ENCODE peak calls at places on chromosomes 16 and 17, in four cellular contexts. M is suprapubic skin, J is transverse colon, V is breast epithelium. S is an unnamed sample.

GRCh38 chr16:5024632-5025031 is 9.1 kb downstream of the NAGPA start:
- DNase-seq in J (peak), V (no peak), M (no peak), S (no peak)

GRCh38 chr17:80030730-80031410 is 4.8 kb downstream of the TBC1D16 start:
- DNase-seq in J (peak), M (no peak), V (peak), S (no peak)

GRCh38 chr16:89261691-89262563 is 44.4 kb downstream of the ZNF778 start:
- DNase-seq in M (no peak), J (no peak), V (no peak), S (no peak)

GRCh38 chr16:8730335-8730915 is 56.0 kb downstream of the ABAT start:
- DNase-seq in V (no peak), M (peak), J (no peak), S (no peak)

GRCh38 chr17:63120406-63120805 is 154.4 kb downstream of the TANC2 start:
- DNase-seq in M (no peak), J (no peak), V (no peak), S (no peak)

GRCh38 chr16:67542464-67542863 is 13.8 kb downstream of the RIPOR1 start:
- DNase-seq in M (peak), J (peak), V (no peak), S (peak)

GRCh38 chr17:63181856-63182255 is 215.8 kb downstream of the TANC2 start:
- DNase-seq in J (no peak), V (no peak), M (no peak), S (no peak)

GRCh38 chr16:20695024-20695423 is 2.5 kb downstream of the ACSM1 start:
- DNase-seq in J (no peak), M (no peak), V (no peak), S (no peak)

GRCh38 chr17:64471440-64471839 is 22.5 kb downstream of the MILR1 start:
- DNase-seq in M (no peak), J (no peak), V (no peak), S (no peak)

GRCh38 chr17:2089021-2089422 is 34.1 kb downstream of the HIC1 start:
- DNase-seq in J (no peak), M (no peak), V (no peak), S (no peak)

GRCh38 chr16:17295948-17296347 is 174.8 kb downstream of the XYLT1 start:
- DNase-seq in J (no peak), M (no peak), V (no peak), S (no peak)

GRCh38 chr17:31549121-31549524 is 157.6 kb downstream of the RAB11FIP4 start:
- DNase-seq in V (no peak), M (no peak), J (no peak), S (no peak)

GRCh38 chr17:52159810-52160578 is 1.5 kb upstream of the CA10 start:
- DNase-seq in J (no peak), V (no peak), M (no peak), S (no peak)

GRCh38 chr16:54526916-54527315 is 240.3 kb upstream of the IRX3 start:
- DNase-seq in M (no peak), V (no peak), J (no peak), S (no peak)

GRCh38 chr17:8488491-8488890 is 52.8 kb downstream of the NDEL1 start:
- DNase-seq in V (no peak), J (no peak), M (no peak), S (no peak)

GRCh38 chr16:85514601-85515318 is 98.4 kb upstream of the GSE1 start:
- DNase-seq in M (no peak), V (peak), J (peak), S (no peak)

GRCh38 chr16:67551972-67552371 is 10.4 kb upstream of the CTCF start:
- DNase-seq in M (no peak), V (no peak), J (no peak), S (no peak)

GRCh38 chr16:57998992-57999365 is 1.5 kb downstream of the ZNF319 start:
- DNase-seq in V (no peak), M (peak), J (no peak), S (no peak)

GRCh38 chr16:57994778-57995177 is 5.7 kb downstream of the ZNF319 start:
- DNase-seq in V (no peak), J (peak), M (no peak), S (no peak)

GRCh38 chr17:63247706-63248105 is 198.4 kb downstream of the CYB561 start:
- DNase-seq in J (no peak), V (no peak), M (no peak), S (no peak)

GRCh38 chr17:8091033-8091687 is 3.6 kb upstream of the ALOX12B start:
- DNase-seq in M (no peak), V (no peak), J (no peak), S (no peak)

GRCh38 chr16:1048442-1049112 is 24.0 kb upstream of the SSTR5 start:
- DNase-seq in J (peak), V (no peak), M (no peak), S (no peak)

GRCh38 chr16:23700509-23700908 is 12.5 kb downstream of the ERN2 start:
- DNase-seq in V (no peak), M (no peak), J (peak), S (no peak)

GRCh38 chr17:60750645-60751044 is 73.0 kb downstream of the BCAS3 start:
- DNase-seq in M (no peak), J (no peak), V (no peak), S (no peak)

GRCh38 chr17:30476726-30477082 is 504 bp upstream of the GOSR1 start:
- DNase-seq in V (no peak), J (no peak), M (no peak), S (no peak)

GRCh38 chr17:17416400-17417360 is 60.1 kb upstream of the MED9 start:
- DNase-seq in J (no peak), M (no peak), V (no peak), S (no peak)

GRCh38 chr16:57013902-57014301 is 24.5 kb downstream of the NLRC5 start:
- DNase-seq in M (peak), V (no peak), J (no peak), S (no peak)

GRCh38 chr16:52825882-52826281 is 226.8 kb downstream of the CHD9NB start:
- DNase-seq in M (no peak), V (no peak), J (no peak), S (no peak)

GRCh38 chr17:79808763-79809529 is 12.1 kb upstream of the CBX8 start:
- DNase-seq in J (peak), V (no peak), M (no peak), S (no peak)

GRCh38 chr17:45345554-45346254 is 28.9 kb upstream of the MAP3K14 start:
- DNase-seq in J (peak), M (peak), V (peak), S (peak)

GRCh38 chr17:34703533-34703932 is 124.2 kb downstream of the TMEM132E start:
- DNase-seq in M (no peak), J (no peak), V (no peak), S (peak)

GRCh38 chr17:12627776-12628491 is 37.8 kb upstream of the MYOCD start:
- DNase-seq in M (no peak), V (no peak), J (no peak), S (no peak)

GRCh38 chr17:12632785-12633184 is 32.9 kb upstream of the MYOCD start:
- DNase-seq in M (no peak), V (no peak), J (no peak), S (no peak)

GRCh38 chr17:12627177-12627629 is 38.5 kb upstream of the MYOCD start:
- DNase-seq in V (no peak), M (no peak), J (no peak), S (no peak)

GRCh38 chr17:12634789-12635414 is 30.8 kb upstream of the MYOCD start:
- DNase-seq in M (no peak), V (no peak), J (no peak), S (no peak)

GRCh38 chr17:12631076-12631475 is 34.6 kb upstream of the MYOCD start:
- DNase-seq in J (no peak), V (no peak), M (no peak), S (no peak)
- H3K27ac ChIP-seq in J (no peak), V (no peak), M (no peak), S (no peak)

DNA sequence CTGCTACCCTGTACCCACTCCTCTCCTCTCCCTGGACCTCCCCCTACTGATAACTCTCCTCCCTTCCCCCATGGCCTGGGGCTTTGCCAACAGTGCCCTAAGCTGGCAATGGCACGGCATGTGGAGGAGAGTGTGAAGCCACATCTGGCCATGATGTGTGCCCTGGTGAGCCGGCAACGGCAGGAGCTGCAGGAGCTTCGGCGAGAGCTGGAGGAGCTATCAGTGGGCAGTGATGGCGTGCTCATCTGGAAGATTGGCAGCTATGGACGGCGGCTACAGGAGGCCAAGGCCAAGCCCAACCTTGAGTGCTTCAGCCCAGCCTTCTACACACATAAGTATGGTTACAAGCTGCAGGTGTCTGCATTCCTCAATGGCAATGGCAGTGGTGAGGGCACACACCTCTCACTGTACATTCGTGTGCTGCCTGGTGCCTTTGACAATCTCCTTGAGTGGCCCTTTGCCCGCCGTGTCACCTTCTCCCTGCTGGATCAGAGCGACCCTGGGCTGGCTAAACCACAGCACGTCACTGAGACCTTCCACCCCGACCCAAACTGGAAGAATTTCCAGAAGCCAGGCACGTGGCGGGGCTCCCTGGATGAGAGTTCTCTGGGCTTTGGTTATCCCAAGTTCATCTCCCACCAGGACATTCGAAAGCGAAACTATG is 5.2 kb downstream of the TRAF4 start:
- DNase-seq in M (no peak), V (no peak), J (no peak), S (no peak)
- TF ChIP-seq POLR2AphosphoS5 in M (no peak), V (no peak), J (no peak), S (no peak)

DNA sequence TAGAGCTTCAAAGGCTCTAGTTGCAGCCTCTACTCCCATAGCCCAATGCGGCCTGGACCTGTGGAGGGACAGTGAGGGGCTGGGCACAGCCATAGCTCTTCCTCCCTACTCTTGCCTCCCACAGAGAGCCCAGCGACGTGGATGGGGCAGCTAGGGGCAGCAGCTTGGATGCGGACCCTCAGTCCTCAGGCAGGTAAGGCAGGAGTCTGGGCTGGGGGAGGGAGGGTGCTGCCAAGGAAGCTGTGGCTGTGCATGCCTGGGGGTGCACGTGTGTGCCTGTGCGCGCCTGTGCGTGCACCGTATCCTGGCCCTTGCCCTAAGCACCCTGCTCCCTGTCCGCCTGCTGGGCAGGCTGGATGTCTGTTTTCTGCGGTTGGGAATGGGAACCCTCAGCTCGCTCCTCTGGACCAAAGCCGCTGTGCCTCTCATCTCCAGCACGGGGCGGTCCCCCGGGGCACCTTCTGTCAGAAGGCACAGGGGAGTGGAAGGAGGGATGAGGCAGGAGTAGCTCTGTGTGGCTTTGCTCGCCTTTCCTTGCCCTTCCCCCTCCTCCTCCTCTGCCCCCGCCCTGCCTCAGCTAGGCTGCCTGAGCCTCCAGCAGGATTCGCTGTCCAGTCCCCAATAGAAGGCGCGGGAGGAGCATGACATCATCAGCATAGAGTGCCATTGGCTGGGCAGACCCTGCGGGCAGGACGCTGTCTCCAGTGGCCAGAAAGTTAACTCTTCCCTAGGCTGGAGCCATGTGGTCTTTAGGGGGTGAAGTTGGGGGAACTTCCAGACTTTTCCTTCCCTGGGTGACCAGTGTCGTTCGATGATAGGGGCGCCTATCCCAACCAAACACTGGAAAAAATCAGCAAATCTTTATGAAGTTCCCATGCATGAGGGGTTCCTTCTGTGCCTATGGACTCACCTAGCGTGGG is 797 bp downstream of the PRCD start:
- DNase-seq in V (peak), M (peak), J (peak), S (no peak)
- H3K27ac ChIP-seq in V (peak), M (no peak), J (peak), S (no peak)

GRCh38 chr17:742147-742793 is 9.8 kb downstream of the GEMIN4 start:
- DNase-seq in M (no peak), J (no peak), V (no peak), S (no peak)
- TF ChIP-seq POLR2AphosphoS5 in M (no peak), J (no peak), V (no peak), S (no peak)

GRCh38 chr16:7408700-7409340 is 76.2 kb downstream of the RBFOX1 start:
- DNase-seq in V (no peak), J (no peak), M (no peak), S (no peak)
- H3K27ac ChIP-seq in V (no peak), J (no peak), M (no peak), S (no peak)

GRCh38 chr16:3950343-3951193 is 70.1 kb upstream of the CREBBP start:
- DNase-seq in M (peak), J (peak), V (peak), S (no peak)
- TF ChIP-seq POLR2AphosphoS5 in M (peak), J (peak), V (peak), S (no peak)

S was measured in SK-N-MC.